ENCODE peak calls at places on chromosome 11, in four cellular contexts. J, K, F and O are unnamed samples.
A peak's percentile ranks its signal among the peaks of the same experiment; 100 is the strongest.

GRCh38 chr11:74179234-74180126 is 8.4 kb downstream of the PPME1 start:
- DNase-seq in J (no peak), K (no peak), F (no peak), O (no peak)

GRCh38 chr11:123696183-123696582 is 41.8 kb upstream of the SCN3B start:
- DNase-seq in J (no peak), K (no peak), F (no peak), O (no peak)

GRCh38 chr11:94638902-94639373 is 71.8 kb downstream of the PIWIL4 start:
- DNase-seq in J (no peak), K (peak; percentile 56), F (no peak), O (no peak)

GRCh38 chr11:106305458-106305857 is 228.0 kb downstream of the AASDHPPT start:
- DNase-seq in J (no peak), K (no peak), F (no peak), O (no peak)

GRCh38 chr11:130129922-130130321 is 29.7 kb upstream of the ST14 start:
- DNase-seq in J (no peak), K (no peak), F (no peak), O (no peak)

GRCh38 chr11:105100206-105100605 is 39.4 kb downstream of the CARD18 start:
- DNase-seq in J (no peak), K (no peak), F (no peak), O (no peak)

GRCh38 chr11:94676769-94677168 is 91.4 kb upstream of the AMOTL1 start:
- DNase-seq in J (peak; percentile 74), K (no peak), F (no peak), O (no peak)

GRCh38 chr11:69953356-69953755 is 124.8 kb upstream of the ANO1 start:
- DNase-seq in J (no peak), K (no peak), F (no peak), O (no peak)

GRCh38 chr11:117605331-117605730 is 191.7 kb downstream of the DSCAML1 start:
- DNase-seq in J (no peak), K (no peak), F (no peak), O (no peak)

GRCh38 chr11:24704716-24705115 is 207.9 kb downstream of the LUZP2 start:
- DNase-seq in J (no peak), K (no peak), F (no peak), O (no peak)

GRCh38 chr11:86208572-86208971 is 36.0 kb upstream of the EED start:
- DNase-seq in J (no peak), K (no peak), F (no peak), O (no peak)

GRCh38 chr11:114296190-114296978 is at the start of gene NNMT:
- DNase-seq in J (no peak), K (peak; percentile 99), F (no peak), O (no peak)

GRCh38 chr11:72191961-72192381 is at the start of gene FOLR1:
- DNase-seq in J (peak; percentile 84), K (no peak), F (no peak), O (no peak)

GRCh38 chr11:86183694-86184093 is 60.9 kb upstream of the EED start:
- DNase-seq in J (no peak), K (peak; percentile 54), F (no peak), O (no peak)

GRCh38 chr11:64138413-64138812 is 27.5 kb downstream of the MACROD1 start:
- DNase-seq in J (no peak), K (no peak), F (no peak), O (no peak)

GRCh38 chr11:6197466-6198200 is 1.4 kb upstream of the OR52W1 start:
- DNase-seq in J (no peak), K (no peak), F (no peak), O (no peak)

GRCh38 chr11:75492181-75492820 is 33.4 kb downstream of the GDPD5 start:
- DNase-seq in J (peak; percentile 69), K (no peak), F (no peak), O (no peak)

GRCh38 chr11:47143322-47143721 is 33.4 kb downstream of the ARFGAP2 start:
- DNase-seq in J (peak; percentile 53), K (peak; percentile 68), F (no peak), O (peak; percentile 45)

GRCh38 chr11:128146926-128147605 is 440.3 kb downstream of the ETS1 start:
- DNase-seq in J (no peak), K (no peak), F (peak; percentile 39), O (no peak)

GRCh38 chr11:100573911-100574513 is 113.1 kb upstream of the ARHGAP42 start:
- DNase-seq in J (no peak), K (no peak), F (no peak), O (no peak)

GRCh38 chr11:66126808-66127555 is 56.9 kb downstream of the PACS1 start:
- DNase-seq in J (no peak), K (peak; percentile 83), F (peak; percentile 38), O (peak; percentile 61)

GRCh38 chr11:43327987-43328386 is 16.2 kb downstream of the API5 start:
- DNase-seq in J (no peak), K (peak; percentile 96), F (peak; percentile 48), O (no peak)

GRCh38 chr11:14607713-14608112 is 35.9 kb upstream of the PDE3B start:
- DNase-seq in J (no peak), K (no peak), F (no peak), O (no peak)

GRCh38 chr11:5476184-5476819 is 12.2 kb upstream of the OR52D1 start:
- DNase-seq in J (no peak), K (peak; percentile 71), F (peak; percentile 34), O (peak; percentile 8)

GRCh38 chr11:10730151-10730550 is 20.9 kb upstream of the CTR9 start:
- DNase-seq in J (no peak), K (no peak), F (no peak), O (no peak)

GRCh38 chr11:45501980-45502545 is 163.4 kb downstream of the CHST1 start:
- DNase-seq in J (no peak), K (no peak), F (no peak), O (no peak)

GRCh38 chr11:119741369-119742262 is 12.6 kb upstream of the NECTIN1 start:
- DNase-seq in J (no peak), K (peak; percentile 27), F (no peak), O (no peak)

GRCh38 chr11:73257342-73258103 is 14.6 kb upstream of the P2RY6 start:
- DNase-seq in J (peak; percentile 48), K (peak; percentile 87), F (no peak), O (no peak)

GRCh38 chr11:71190551-71190950 is 61.8 kb downstream of the SHANK2 start:
- DNase-seq in J (peak; percentile 29), K (no peak), F (no peak), O (no peak)

GRCh38 chr11:3723014-3723708 is 52.0 kb upstream of the CHRNA10 start:
- DNase-seq in J (no peak), K (peak; percentile 97), F (no peak), O (no peak)

GRCh38 chr11:10329935-10330334 is 25.1 kb downstream of the ADM start:
- DNase-seq in J (no peak), K (peak; percentile 84), F (no peak), O (no peak)

GRCh38 chr11:76776472-76776871 is 6.7 kb upstream of the TSKU start:
- DNase-seq in J (no peak), K (no peak), F (no peak), O (no peak)

GRCh38 chr11:43574949-43575915 is 105.3 kb upstream of the HSD17B12 start:
- DNase-seq in J (no peak), K (peak; percentile 68), F (peak; percentile 72), O (no peak)

GRCh38 chr11:1916132-1916985 is 3.1 kb upstream of the TNNT3 start:
- DNase-seq in J (no peak), K (no peak), F (no peak), O (no peak)